ENCODE peak calls at places on chromosomes 6 and 20, in nine cellular contexts. V, K, X, M, B, Z, P, T and D are unnamed samples.

GRCh38 chr6:35216832-35217811 is 3.4 kb downstream of the SCUBE3 start:
- DNase-seq in V (no peak), K (no peak), X (no peak), M (no peak), B (no peak), Z (no peak), P (peak; percentile 21), T (no peak), D (no peak)

GRCh38 chr6:21946298-21946783 is 350.5 kb downstream of the PRL start:
- DNase-seq in V (peak; percentile 94), K (no peak), X (no peak), M (no peak), B (no peak), Z (no peak), P (peak; percentile 46), T (no peak), D (no peak)

GRCh38 chr6:150689900-150690590 is 90.4 kb downstream of the PLEKHG1 start:
- DNase-seq in V (no peak), K (peak; percentile 83), X (peak; percentile 81), M (no peak), B (no peak), Z (no peak), P (no peak), T (no peak), D (no peak)

GRCh38 chr20:63471002-63471718 is 1.3 kb downstream of the KCNQ2 start:
- DNase-seq in V (no peak), K (no peak), X (no peak), M (no peak), B (no peak), Z (peak; percentile 83), P (no peak), T (no peak), D (no peak)

GRCh38 chr20:64192406-64192805 is 28.2 kb downstream of the MYT1 start:
- DNase-seq in V (no peak), K (no peak), X (no peak), M (no peak), B (peak; percentile 36), Z (no peak), P (no peak), T (no peak), D (no peak)

GRCh38 chr20:51440589-51440988 is 101.9 kb downstream of the NFATC2 start:
- DNase-seq in V (no peak), K (peak; percentile 76), X (peak; percentile 83), M (no peak), B (no peak), Z (no peak), P (no peak), T (no peak), D (no peak)

GRCh38 chr6:56891754-56892153 is 63.2 kb upstream of the BEND6 start:
- DNase-seq in V (peak; percentile 54), K (no peak), X (no peak), M (no peak), B (no peak), Z (no peak), P (peak; percentile 30), T (no peak), D (no peak)

GRCh38 chr20:51985013-51985415 is 182.7 kb upstream of the SALL4 start:
- DNase-seq in V (peak; percentile 93), K (no peak), X (no peak), M (peak; percentile 72), B (peak; percentile 60), Z (peak; percentile 60), P (peak; percentile 99), T (no peak), D (peak; percentile 99)

GRCh38 chr20:37615507-37616425 is 78.1 kb upstream of the CTNNBL1 start:
- DNase-seq in V (peak; percentile 32), K (peak; percentile 85), X (peak; percentile 64), M (peak; percentile 46), B (peak; percentile 46), Z (peak; percentile 53), P (peak; percentile 83), T (peak; percentile 37), D (no peak)

GRCh38 chr6:157364705-157365104 is 16.3 kb upstream of the ZDHHC14 start:
- DNase-seq in V (peak; percentile 49), K (no peak), X (no peak), M (no peak), B (no peak), Z (no peak), P (no peak), T (no peak), D (no peak)

GRCh38 chr20:10848810-10849370 is 175.1 kb upstream of the JAG1 start:
- DNase-seq in V (peak; percentile 94), K (no peak), X (no peak), M (peak; percentile 21), B (peak; percentile 75), Z (no peak), P (peak; percentile 95), T (no peak), D (peak; percentile 71)

GRCh38 chr6:150599199-150600002 is at the start of gene PLEKHG1:
- DNase-seq in V (peak; percentile 71), K (peak; percentile 96), X (peak; percentile 89), M (peak; percentile 12), B (peak; percentile 87), Z (peak; percentile 59), P (peak; percentile 62), T (peak; percentile 57), D (peak; percentile 65)

GRCh38 chr6:99589290-99589672 is 17.4 kb upstream of the PRDM13 start:
- DNase-seq in V (peak; percentile 52), K (peak; percentile 44), X (no peak), M (no peak), B (no peak), Z (peak; percentile 65), P (peak; percentile 5), T (no peak), D (peak; percentile 7)

GRCh38 chr6:53795702-53796450 is 1.1 kb downstream of the LRRC1 start:
- DNase-seq in V (peak; percentile 62), K (no peak), X (peak; percentile 32), M (no peak), B (peak; percentile 68), Z (peak; percentile 30), P (peak; percentile 43), T (peak; percentile 36), D (peak; percentile 48)

GRCh38 chr6:11194399-11195274 is 37.8 kb downstream of the NEDD9 start:
- DNase-seq in V (no peak), K (no peak), X (no peak), M (no peak), B (peak; percentile 54), Z (no peak), P (no peak), T (no peak), D (no peak)
- H3K4me1 ChIP-seq in V (peaks cover 23% of the 10 kb centered on the region), K (no peaks in the 10 kb centered on the region), X (no peaks in the 10 kb centered on the region), M (no peaks in the 10 kb centered on the region), B (peaks cover 25% of the 10 kb centered on the region), Z (peaks cover 35% of the 10 kb centered on the region), P (no peaks in the 10 kb centered on the region), T (peaks cover 11% of the 10 kb centered on the region), D (no peaks in the 10 kb centered on the region)

GRCh38 chr6:44505751-44506150 is 118.2 kb downstream of the CDC5L start:
- DNase-seq in V (no peak), K (no peak), X (no peak), M (no peak), B (no peak), Z (no peak), P (no peak), T (no peak), D (no peak)

GRCh38 chr6:44507014-44507413 is 119.5 kb downstream of the CDC5L start:
- DNase-seq in V (no peak), K (no peak), X (no peak), M (no peak), B (no peak), Z (no peak), P (no peak), T (no peak), D (no peak)

GRCh38 chr6:44504321-44504761 is 116.8 kb downstream of the CDC5L start:
- DNase-seq in V (no peak), K (no peak), X (no peak), M (no peak), B (no peak), Z (no peak), P (no peak), T (no peak), D (no peak)

GRCh38 chr6:44500074-44500473 is 112.6 kb downstream of the CDC5L start:
- DNase-seq in V (no peak), K (no peak), X (no peak), M (no peak), B (no peak), Z (no peak), P (no peak), T (no peak), D (no peak)

DNA sequence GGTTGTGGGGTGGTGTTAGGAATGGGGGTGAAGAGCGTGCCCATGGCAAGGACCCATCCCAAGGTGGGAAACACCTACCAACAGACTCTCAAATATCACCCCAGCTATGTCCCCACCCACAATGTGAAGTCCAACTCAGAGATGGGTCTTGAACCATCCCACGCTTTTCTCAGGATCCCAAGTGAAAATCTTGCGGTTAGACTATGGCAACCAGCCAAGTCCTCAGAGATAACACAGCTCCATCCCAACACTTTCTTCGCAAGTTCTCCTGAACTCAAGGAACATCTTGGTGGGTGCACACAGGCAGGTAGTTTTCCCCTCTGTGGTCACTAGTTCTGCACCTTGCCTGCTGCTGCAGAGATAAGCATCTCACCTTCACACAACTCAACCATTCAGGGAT is 116.0 kb downstream of the CDC5L start:
- DNase-seq in V (no peak), K (no peak), X (no peak), M (no peak), B (no peak), Z (no peak), P (no peak), T (no peak), D (no peak)
- H3K9me2 ChIP-seq in V (no peaks in the 10 kb centered on the region), K (no peaks in the 10 kb centered on the region), X (no peaks in the 10 kb centered on the region), M (no peaks in the 10 kb centered on the region), B (no peaks in the 10 kb centered on the region), Z (no peaks in the 10 kb centered on the region), P (peaks cover 4% of the 10 kb centered on the region), T (no peaks in the 10 kb centered on the region), D (no peaks in the 10 kb centered on the region)

GRCh38 chr20:56289652-56290051 is 41.1 kb downstream of the MC3R start:
- DNase-seq in V (no peak), K (no peak), X (no peak), M (no peak), B (no peak), Z (no peak), P (no peak), T (no peak), D (no peak)
- H3K9me3 ChIP-seq in V (no peaks in the 10 kb centered on the region), K (no peaks in the 10 kb centered on the region), X (no peaks in the 10 kb centered on the region), M (no peaks in the 10 kb centered on the region), B (no peaks in the 10 kb centered on the region), Z (no peaks in the 10 kb centered on the region), P (no peaks in the 10 kb centered on the region), T (no peaks in the 10 kb centered on the region), D (no peaks in the 10 kb centered on the region)

DNA sequence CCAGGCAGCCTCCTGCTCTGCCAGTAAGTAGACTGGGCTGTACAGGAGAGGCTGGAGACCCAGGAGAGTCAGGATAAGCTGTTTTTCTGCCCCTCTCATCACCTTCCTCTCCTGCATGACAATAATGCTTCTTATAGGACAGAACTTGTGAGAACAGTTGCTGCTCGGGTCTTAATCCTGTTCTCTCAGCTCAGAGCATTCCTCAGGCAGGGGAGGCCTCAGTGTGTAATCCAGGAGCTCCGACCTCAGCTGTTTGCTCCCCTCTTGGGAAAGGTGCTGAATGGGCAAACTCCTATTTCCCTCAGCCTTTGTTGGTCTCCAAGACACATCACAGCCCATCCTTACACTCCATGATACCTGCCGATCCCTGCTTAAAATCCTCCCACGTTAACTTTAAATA is 134.9 kb upstream of the LRFN2 start:
- DNase-seq in V (no peak), K (no peak), X (no peak), M (no peak), B (peak; percentile 43), Z (no peak), P (no peak), T (no peak), D (no peak)
- H3K4me1 ChIP-seq in V (peaks cover 18% of the 10 kb centered on the region), K (peaks cover 100% of the 10 kb centered on the region), X (peaks cover 31% of the 10 kb centered on the region), M (no peaks in the 10 kb centered on the region), B (peaks cover 49% of the 10 kb centered on the region), Z (peaks cover 17% of the 10 kb centered on the region), P (no peaks in the 10 kb centered on the region), T (no peaks in the 10 kb centered on the region), D (no peaks in the 10 kb centered on the region)

GRCh38 chr6:8462169-8462568 is 26.8 kb upstream of the SLC35B3 start:
- DNase-seq in V (no peak), K (peak; percentile 48), X (no peak), M (no peak), B (no peak), Z (no peak), P (peak; percentile 49), T (no peak), D (no peak)
- H3K9me2 ChIP-seq in V (no peaks in the 10 kb centered on the region), K (no peaks in the 10 kb centered on the region), X (no peaks in the 10 kb centered on the region), M (no peaks in the 10 kb centered on the region), B (no peaks in the 10 kb centered on the region), Z (no peaks in the 10 kb centered on the region), P (no peaks in the 10 kb centered on the region), T (no peaks in the 10 kb centered on the region), D (no peaks in the 10 kb centered on the region)